ENCODE peak calls at places on chromosomes 13 and 19, in nine cellular contexts. One of them, this sample, is unnamed.

GRCh38 chr19:21256722-21257121 is 72.5 kb downstream of the ZNF708 start:
- DNase-seq in stimulated activated CD4-positive, alpha-beta T cell treated with anti-CD3 and anti-CD28 coated beads, TNF-alpha, amount 100 ng/mL, for 24 hours: no peak
- DNase-seq in T-helper 2 cell: no peak
- DNase-seq in stimulated activated CD8-positive, alpha-beta memory T cell treated with anti-CD3 and anti-CD28 coated beads, Interleukin-2, amount 100 ng/mL, for 48 hours: no peak
- DNase-seq in cardiac fibroblast: peak
- DNase-seq in stromal cell of bone marrow: peak
- DNase-seq in RKO: peak
- DNase-seq in ELF-1: peak
- DNase-seq in aorta: no peak
- DNase-seq in this sample: no peak

GRCh38 chr19:35458821-35459391 is 10.8 kb downstream of the FFAR2 start:
- DNase-seq in RKO: no peak
- DNase-seq in stimulated activated CD8-positive, alpha-beta memory T cell treated with anti-CD3 and anti-CD28 coated beads, Interleukin-2, amount 100 ng/mL, for 48 hours: no peak
- DNase-seq in stromal cell of bone marrow: no peak
- DNase-seq in T-helper 2 cell: no peak
- DNase-seq in aorta: no peak
- DNase-seq in stimulated activated CD4-positive, alpha-beta T cell treated with anti-CD3 and anti-CD28 coated beads, TNF-alpha, amount 100 ng/mL, for 24 hours: no peak
- DNase-seq in cardiac fibroblast: no peak
- DNase-seq in ELF-1: no peak
- DNase-seq in this sample: no peak

GRCh38 chr19:29576761-29577661 is 29.1 kb upstream of the POP4 start:
- DNase-seq in RKO: peak
- DNase-seq in T-helper 2 cell: no peak
- DNase-seq in aorta: no peak
- DNase-seq in stimulated activated CD4-positive, alpha-beta T cell treated with anti-CD3 and anti-CD28 coated beads, TNF-alpha, amount 100 ng/mL, for 24 hours: peak
- DNase-seq in ELF-1: no peak
- DNase-seq in cardiac fibroblast: peak
- DNase-seq in stromal cell of bone marrow: no peak
- DNase-seq in stimulated activated CD8-positive, alpha-beta memory T cell treated with anti-CD3 and anti-CD28 coated beads, Interleukin-2, amount 100 ng/mL, for 48 hours: no peak
- DNase-seq in this sample: no peak

GRCh38 chr19:2602391-2603181 is 99.9 kb downstream of the GNG7 start:
- DNase-seq in T-helper 2 cell: no peak
- DNase-seq in stromal cell of bone marrow: peak
- DNase-seq in RKO: no peak
- DNase-seq in cardiac fibroblast: peak
- DNase-seq in stimulated activated CD4-positive, alpha-beta T cell treated with anti-CD3 and anti-CD28 coated beads, TNF-alpha, amount 100 ng/mL, for 24 hours: no peak
- DNase-seq in ELF-1: peak
- DNase-seq in stimulated activated CD8-positive, alpha-beta memory T cell treated with anti-CD3 and anti-CD28 coated beads, Interleukin-2, amount 100 ng/mL, for 48 hours: no peak
- DNase-seq in aorta: peak
- DNase-seq in this sample: no peak

GRCh38 chr19:33374406-33374703 is 846 bp downstream of the CEBPG start:
- DNase-seq in stimulated activated CD8-positive, alpha-beta memory T cell treated with anti-CD3 and anti-CD28 coated beads, Interleukin-2, amount 100 ng/mL, for 48 hours: no peak
- DNase-seq in cardiac fibroblast: peak
- DNase-seq in aorta: no peak
- DNase-seq in T-helper 2 cell: no peak
- DNase-seq in stimulated activated CD4-positive, alpha-beta T cell treated with anti-CD3 and anti-CD28 coated beads, TNF-alpha, amount 100 ng/mL, for 24 hours: no peak
- DNase-seq in stromal cell of bone marrow: no peak
- DNase-seq in RKO: peak
- DNase-seq in ELF-1: peak
- DNase-seq in this sample: no peak

GRCh38 chr19:1057185-1057857 is 9.6 kb upstream of the ARHGAP45 start:
- DNase-seq in cardiac fibroblast: peak
- DNase-seq in aorta: no peak
- DNase-seq in stimulated activated CD8-positive, alpha-beta memory T cell treated with anti-CD3 and anti-CD28 coated beads, Interleukin-2, amount 100 ng/mL, for 48 hours: no peak
- DNase-seq in RKO: peak
- DNase-seq in stimulated activated CD4-positive, alpha-beta T cell treated with anti-CD3 and anti-CD28 coated beads, TNF-alpha, amount 100 ng/mL, for 24 hours: no peak
- DNase-seq in T-helper 2 cell: no peak
- DNase-seq in stromal cell of bone marrow: no peak
- DNase-seq in ELF-1: no peak
- DNase-seq in this sample: no peak

GRCh38 chr19:19459707-19460251 is 54.3 kb downstream of the GATAD2A start:
- DNase-seq in stromal cell of bone marrow: peak
- DNase-seq in aorta: peak
- DNase-seq in T-helper 2 cell: peak
- DNase-seq in ELF-1: no peak
- DNase-seq in cardiac fibroblast: peak
- DNase-seq in RKO: peak
- DNase-seq in stimulated activated CD8-positive, alpha-beta memory T cell treated with anti-CD3 and anti-CD28 coated beads, Interleukin-2, amount 100 ng/mL, for 48 hours: peak
- DNase-seq in stimulated activated CD4-positive, alpha-beta T cell treated with anti-CD3 and anti-CD28 coated beads, TNF-alpha, amount 100 ng/mL, for 24 hours: peak
- DNase-seq in this sample: peak

GRCh38 chr19:18392417-18392816 is 5.0 kb downstream of the LRRC25 start:
- DNase-seq in cardiac fibroblast: no peak
- DNase-seq in aorta: peak
- DNase-seq in stromal cell of bone marrow: no peak
- DNase-seq in stimulated activated CD8-positive, alpha-beta memory T cell treated with anti-CD3 and anti-CD28 coated beads, Interleukin-2, amount 100 ng/mL, for 48 hours: no peak
- DNase-seq in RKO: no peak
- DNase-seq in T-helper 2 cell: no peak
- DNase-seq in stimulated activated CD4-positive, alpha-beta T cell treated with anti-CD3 and anti-CD28 coated beads, TNF-alpha, amount 100 ng/mL, for 24 hours: no peak
- DNase-seq in ELF-1: no peak
- DNase-seq in this sample: no peak

GRCh38 chr13:97223711-97224461 is 1.8 kb downstream of the MBNL2 start:
- DNase-seq in stimulated activated CD8-positive, alpha-beta memory T cell treated with anti-CD3 and anti-CD28 coated beads, Interleukin-2, amount 100 ng/mL, for 48 hours: no peak
- DNase-seq in aorta: no peak
- DNase-seq in RKO: peak
- DNase-seq in stimulated activated CD4-positive, alpha-beta T cell treated with anti-CD3 and anti-CD28 coated beads, TNF-alpha, amount 100 ng/mL, for 24 hours: no peak
- DNase-seq in cardiac fibroblast: peak
- DNase-seq in T-helper 2 cell: no peak
- DNase-seq in ELF-1: peak
- DNase-seq in stromal cell of bone marrow: peak
- DNase-seq in this sample: peak